ENCODE peak calls at places on chromosome 22, in seven cellular contexts. G, C, V, H, R, Y and K are unnamed samples.

GRCh38 chr22:44182591-44183588 is 2.2 kb downstream of the PARVG start:
- DNase-seq in V (no peak), H (peak; percentile 61), C (peak; percentile 88), Y (no peak), G (peak; percentile 85), R (peak; percentile 84), K (no peak)

GRCh38 chr22:19844423-19845368 is 10.0 kb downstream of the GNB1L start:
- DNase-seq in V (no peak), C (peak; percentile 82), H (no peak), Y (no peak), G (peak; percentile 82), R (peak; percentile 76), K (no peak)

GRCh38 chr22:20514658-20515406 is 7.4 kb downstream of the MED15 start:
- DNase-seq in Y (no peak), H (no peak), G (no peak), R (no peak), V (no peak), C (no peak), K (no peak)

GRCh38 chr22:22168190-22168940 is 76.2 kb upstream of the VPREB1 start:
- DNase-seq in R (no peak), H (no peak), G (no peak), V (no peak), Y (no peak), C (no peak), K (no peak)

GRCh38 chr22:37176464-37177061 is 11.5 kb downstream of the C1QTNF6 start:
- DNase-seq in C (peak; percentile 76), H (peak; percentile 52), R (peak; percentile 82), V (no peak), Y (no peak), G (peak; percentile 80), K (no peak)

GRCh38 chr22:19810381-19811141 is 44.1 kb downstream of the GNB1L start:
- DNase-seq in V (no peak), H (no peak), Y (no peak), C (peak; percentile 36), G (no peak), R (no peak), K (peak; percentile 7)

GRCh38 chr22:29156507-29156906 is 49.2 kb upstream of the EMID1 start:
- DNase-seq in R (peak; percentile 32), V (peak; percentile 78), C (no peak), H (no peak), G (peak; percentile 51), Y (no peak), K (no peak)

GRCh38 chr22:38570841-38571364 is 920 bp upstream of the DMC1 start:
- DNase-seq in H (peak; percentile 24), R (peak; percentile 36), V (peak; percentile 62), G (no peak), Y (no peak), C (peak; percentile 51), K (peak; percentile 13)

GRCh38 chr22:36701941-36702640 is 1.5 kb downstream of the CACNG2 start:
- DNase-seq in G (no peak), Y (no peak), C (no peak), H (no peak), V (no peak), R (no peak), K (no peak)

GRCh38 chr22:37018815-37019308 is 385 bp downstream of the TST start:
- DNase-seq in C (peak; percentile 76), Y (no peak), H (peak; percentile 63), V (peak; percentile 61), G (peak; percentile 83), R (peak; percentile 72), K (no peak)

GRCh38 chr22:42436402-42436801 is 4.2 kb upstream of the NFAM1 start:
- DNase-seq in R (no peak), V (no peak), C (no peak), H (no peak), G (no peak), Y (no peak), K (no peak)

GRCh38 chr22:19959043-19959586 is 17.5 kb upstream of the TXNRD2 start:
- DNase-seq in H (peak; percentile 86), R (peak; percentile 75), C (peak; percentile 80), Y (no peak), G (peak; percentile 88), V (peak; percentile 99), K (no peak)

GRCh38 chr22:43101306-43101705 is 9.2 kb upstream of the BIK start:
- DNase-seq in G (no peak), H (no peak), V (peak; percentile 86), C (no peak), Y (no peak), R (no peak), K (no peak)

GRCh38 chr22:41367039-41367679 is 14.6 kb upstream of the TEF start:
- DNase-seq in V (peak; percentile 70), C (peak; percentile 97), G (peak; percentile 99), Y (no peak), R (peak; percentile 95), H (peak; percentile 98), K (no peak)

GRCh38 chr22:41256898-41257260 is 16.1 kb upstream of the CHADL start:
- DNase-seq in Y (no peak), V (no peak), R (no peak), G (no peak), H (no peak), C (no peak), K (no peak)

GRCh38 chr22:37609240-37610152 is 862 bp downstream of the GGA1 start:
- DNase-seq in C (no peak), H (no peak), Y (no peak), V (no peak), R (no peak), G (no peak), K (no peak)

GRCh38 chr22:25510926-25511325 is 53.5 kb upstream of the GRK3 start:
- DNase-seq in C (no peak), H (no peak), R (no peak), G (no peak), Y (no peak), V (no peak), K (no peak)

GRCh38 chr22:38313384-38313955 is 3.8 kb downstream of the CSNK1E start:
- DNase-seq in R (no peak), G (no peak), Y (peak; percentile 68), H (no peak), V (no peak), C (peak; percentile 62), K (no peak)

GRCh38 chr22:20983081-20983745 is 1.1 kb downstream of the LZTR1 start:
- DNase-seq in C (no peak), Y (no peak), R (no peak), V (no peak), H (no peak), G (no peak), K (no peak)

GRCh38 chr22:37119872-37120271 is 10.4 kb upstream of the TMPRSS6 start:
- DNase-seq in C (no peak), H (no peak), V (no peak), G (no peak), R (no peak), Y (no peak), K (no peak)

GRCh38 chr22:27105142-27106025 is 448.0 kb downstream of the MIAT start:
- DNase-seq in G (no peak), C (no peak), R (peak; percentile 58), Y (no peak), H (no peak), V (no peak), K (no peak)

DNA sequence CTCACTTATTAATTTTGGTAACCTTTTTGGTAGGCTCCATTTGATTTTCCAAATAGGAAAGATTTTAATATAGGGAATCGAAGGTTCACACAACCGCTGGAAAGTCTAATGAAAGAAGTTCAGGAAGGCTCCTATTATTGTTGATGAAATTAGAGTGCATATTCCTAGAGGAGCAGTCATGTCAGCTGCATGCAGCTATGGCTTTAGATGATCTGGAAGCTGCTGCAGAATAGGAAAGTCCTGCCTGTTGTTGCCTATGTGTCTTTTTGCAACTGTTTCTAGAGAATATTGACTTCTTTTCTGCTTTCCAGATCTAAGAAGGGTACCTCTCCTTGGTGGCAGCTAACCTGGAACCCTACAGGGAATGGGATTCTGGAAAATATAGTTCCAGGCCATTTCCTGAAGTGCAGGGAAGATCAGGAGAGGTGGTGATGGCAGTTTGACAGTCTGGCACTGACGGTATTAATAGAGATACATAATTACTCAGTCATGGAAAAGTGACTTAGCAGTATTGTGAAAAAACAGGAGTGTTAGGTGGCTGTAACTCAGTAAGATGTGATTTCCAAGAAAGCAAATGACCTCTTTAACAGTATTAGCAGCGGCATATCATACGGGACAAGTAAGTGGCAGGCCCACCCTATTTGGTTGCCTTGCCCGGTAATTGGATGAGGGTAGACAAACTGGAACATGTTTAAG is 54.0 kb downstream of the TNRC6B start:
- DNase-seq in R (no peak), Y (no peak), C (no peak), H (no peak), V (no peak), G (no peak), K (no peak)
- H3K9me3 ChIP-seq in R (no peaks in the 10 kb centered on the region), Y (no peaks in the 10 kb centered on the region), C (no peaks in the 10 kb centered on the region), H (no peaks in the 10 kb centered on the region), V (no peaks in the 10 kb centered on the region), G (no peaks in the 10 kb centered on the region), K (no peaks in the 10 kb centered on the region)

GRCh38 chr22:47805394-47805935 is 1043.0 kb downstream of the TBC1D22A start:
- DNase-seq in V (no peak), Y (no peak), G (no peak), R (no peak), H (no peak), C (no peak), K (no peak)

GRCh38 chr22:47804281-47804680 is 1041.8 kb downstream of the TBC1D22A start:
- DNase-seq in R (no peak), H (no peak), V (no peak), G (no peak), Y (no peak), C (no peak), K (no peak)

GRCh38 chr22:47802446-47802845 is 1040.0 kb downstream of the TBC1D22A start:
- DNase-seq in G (no peak), H (no peak), V (no peak), Y (no peak), C (no peak), R (no peak), K (no peak)

GRCh38 chr22:47798229-47798628 is 1035.8 kb downstream of the TBC1D22A start:
- DNase-seq in C (no peak), G (no peak), Y (no peak), H (no peak), R (no peak), V (no peak), K (no peak)

GRCh38 chr22:47801541-47802245 is 1039.2 kb downstream of the TBC1D22A start:
- DNase-seq in H (no peak), G (no peak), C (no peak), R (no peak), V (no peak), Y (no peak), K (no peak)
- H3K9me3 ChIP-seq in H (peaks cover 3% of the 10 kb centered on the region), G (no peaks in the 10 kb centered on the region), C (no peaks in the 10 kb centered on the region), R (peaks cover 11% of the 10 kb centered on the region), V (no peaks in the 10 kb centered on the region), Y (no peaks in the 10 kb centered on the region), K (no peaks in the 10 kb centered on the region)

GRCh38 chr22:33227791-33228190 is 169.6 kb upstream of the SYN3 start:
- DNase-seq in Y (no peak), V (no peak), C (no peak), R (no peak), G (no peak), H (no peak), K (no peak)
- H3K9me3 ChIP-seq in Y (peaks cover 9% of the 10 kb centered on the region), V (no peaks in the 10 kb centered on the region), C (peaks cover 41% of the 10 kb centered on the region), R (peaks cover 54% of the 10 kb centered on the region), G (peaks cover 26% of the 10 kb centered on the region), H (no peaks in the 10 kb centered on the region), K (no peaks in the 10 kb centered on the region)

DNA sequence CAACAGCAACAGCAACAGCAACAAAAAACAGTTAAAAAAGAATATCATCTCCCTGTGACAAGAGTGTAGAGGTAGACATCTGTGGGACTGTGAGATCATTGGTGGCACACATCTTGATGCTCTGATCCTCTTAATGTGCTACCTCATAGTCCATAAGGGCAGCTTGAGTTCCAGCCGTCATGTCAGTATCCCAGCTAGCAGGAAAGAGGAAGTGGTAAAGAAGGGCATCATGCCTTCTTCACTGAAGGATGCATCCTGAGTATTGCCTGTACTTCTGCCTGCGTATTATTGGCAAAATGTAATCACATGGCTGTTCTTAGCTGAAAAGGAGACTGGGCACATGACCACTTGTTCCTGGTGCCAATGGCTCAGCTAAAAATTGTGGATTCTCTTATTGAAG is 314.3 kb downstream of the TBC1D22A start:
- DNase-seq in G (no peak), V (no peak), R (no peak), C (no peak), Y (no peak), H (no peak), K (no peak)
- H3K9me3 ChIP-seq in G (peaks cover 10% of the 10 kb centered on the region), V (no peaks in the 10 kb centered on the region), R (peaks cover 36% of the 10 kb centered on the region), C (peaks cover 22% of the 10 kb centered on the region), Y (no peaks in the 10 kb centered on the region), H (no peaks in the 10 kb centered on the region), K (peaks cover 4% of the 10 kb centered on the region)